ENCODE peak calls at places on chromosomes 12 and 14, in eight cellular contexts. One of them, this sample, is unnamed.

GRCh38 chr12:47164730-47165439 is 85.1 kb upstream of the AMIGO2 start:
- DNase-seq in pancreas: no peak
- DNase-seq in choroid plexus epithelial cell: peak; percentile 43
- DNase-seq in progenitor cell of endocrine pancreas: no peak
- DNase-seq in nephron progenitor cell: no peak
- DNase-seq in AG10803: peak; percentile 96
- DNase-seq in cardiac muscle cell: peak; percentile 37
- DNase-seq in psoas muscle: no peak
- DNase-seq in this sample: no peak

GRCh38 chr14:69275331-69275730 is 15.4 kb downstream of the GALNT16 start:
- DNase-seq in psoas muscle: no peak
- DNase-seq in nephron progenitor cell: no peak
- DNase-seq in cardiac muscle cell: no peak
- DNase-seq in progenitor cell of endocrine pancreas: no peak
- DNase-seq in choroid plexus epithelial cell: no peak
- DNase-seq in AG10803: no peak
- DNase-seq in pancreas: no peak
- DNase-seq in this sample: no peak

GRCh38 chr12:3317841-3318501 is 173.0 kb upstream of the PRMT8 start:
- DNase-seq in choroid plexus epithelial cell: no peak
- DNase-seq in cardiac muscle cell: no peak
- DNase-seq in psoas muscle: peak; percentile 44
- DNase-seq in pancreas: peak; percentile 26
- DNase-seq in nephron progenitor cell: no peak
- DNase-seq in AG10803: no peak
- DNase-seq in progenitor cell of endocrine pancreas: no peak
- DNase-seq in this sample: no peak

GRCh38 chr12:109609256-109609821 is 35.7 kb downstream of the MVK start:
- DNase-seq in psoas muscle: no peak
- DNase-seq in nephron progenitor cell: no peak
- DNase-seq in pancreas: no peak
- DNase-seq in progenitor cell of endocrine pancreas: no peak
- DNase-seq in choroid plexus epithelial cell: no peak
- DNase-seq in AG10803: no peak
- DNase-seq in cardiac muscle cell: no peak
- DNase-seq in this sample: no peak

GRCh38 chr14:64095620-64096019 is 198.6 kb downstream of the ESR2 start:
- DNase-seq in choroid plexus epithelial cell: peak; percentile 88
- DNase-seq in nephron progenitor cell: no peak
- DNase-seq in progenitor cell of endocrine pancreas: no peak
- DNase-seq in pancreas: no peak
- DNase-seq in AG10803: peak; percentile 87
- DNase-seq in cardiac muscle cell: peak; percentile 50
- DNase-seq in psoas muscle: no peak
- DNase-seq in this sample: no peak

GRCh38 chr12:41061189-41061588 is 126.9 kb upstream of the PDZRN4 start:
- DNase-seq in cardiac muscle cell: no peak
- DNase-seq in nephron progenitor cell: no peak
- DNase-seq in pancreas: no peak
- DNase-seq in AG10803: no peak
- DNase-seq in choroid plexus epithelial cell: no peak
- DNase-seq in progenitor cell of endocrine pancreas: no peak
- DNase-seq in psoas muscle: no peak
- DNase-seq in this sample: no peak

GRCh38 chr12:241266-241665 is 21.4 kb downstream of the SLC6A13 start:
- DNase-seq in nephron progenitor cell: no peak
- DNase-seq in choroid plexus epithelial cell: no peak
- DNase-seq in AG10803: no peak
- DNase-seq in cardiac muscle cell: no peak
- DNase-seq in psoas muscle: no peak
- DNase-seq in progenitor cell of endocrine pancreas: no peak
- DNase-seq in pancreas: no peak
- DNase-seq in this sample: no peak

GRCh38 chr14:103548463-103549351 is 13.8 kb downstream of the BAG5 start:
- DNase-seq in progenitor cell of endocrine pancreas: no peak
- DNase-seq in AG10803: no peak
- DNase-seq in nephron progenitor cell: no peak
- DNase-seq in choroid plexus epithelial cell: no peak
- DNase-seq in psoas muscle: no peak
- DNase-seq in cardiac muscle cell: no peak
- DNase-seq in pancreas: peak; percentile 78
- DNase-seq in this sample: no peak

GRCh38 chr12:121223283-121223946 is 13.5 kb downstream of the P2RX4 start:
- DNase-seq in psoas muscle: no peak
- DNase-seq in cardiac muscle cell: no peak
- DNase-seq in choroid plexus epithelial cell: peak; percentile 38
- DNase-seq in progenitor cell of endocrine pancreas: no peak
- DNase-seq in pancreas: peak; percentile 74
- DNase-seq in AG10803: no peak
- DNase-seq in nephron progenitor cell: no peak
- DNase-seq in this sample: no peak

GRCh38 chr12:64892561-64892960 is 68.1 kb downstream of the TBC1D30 start:
- DNase-seq in progenitor cell of endocrine pancreas: no peak
- DNase-seq in choroid plexus epithelial cell: no peak
- DNase-seq in psoas muscle: no peak
- DNase-seq in cardiac muscle cell: no peak
- DNase-seq in AG10803: no peak
- DNase-seq in pancreas: no peak
- DNase-seq in nephron progenitor cell: no peak
- DNase-seq in this sample: no peak

DNA sequence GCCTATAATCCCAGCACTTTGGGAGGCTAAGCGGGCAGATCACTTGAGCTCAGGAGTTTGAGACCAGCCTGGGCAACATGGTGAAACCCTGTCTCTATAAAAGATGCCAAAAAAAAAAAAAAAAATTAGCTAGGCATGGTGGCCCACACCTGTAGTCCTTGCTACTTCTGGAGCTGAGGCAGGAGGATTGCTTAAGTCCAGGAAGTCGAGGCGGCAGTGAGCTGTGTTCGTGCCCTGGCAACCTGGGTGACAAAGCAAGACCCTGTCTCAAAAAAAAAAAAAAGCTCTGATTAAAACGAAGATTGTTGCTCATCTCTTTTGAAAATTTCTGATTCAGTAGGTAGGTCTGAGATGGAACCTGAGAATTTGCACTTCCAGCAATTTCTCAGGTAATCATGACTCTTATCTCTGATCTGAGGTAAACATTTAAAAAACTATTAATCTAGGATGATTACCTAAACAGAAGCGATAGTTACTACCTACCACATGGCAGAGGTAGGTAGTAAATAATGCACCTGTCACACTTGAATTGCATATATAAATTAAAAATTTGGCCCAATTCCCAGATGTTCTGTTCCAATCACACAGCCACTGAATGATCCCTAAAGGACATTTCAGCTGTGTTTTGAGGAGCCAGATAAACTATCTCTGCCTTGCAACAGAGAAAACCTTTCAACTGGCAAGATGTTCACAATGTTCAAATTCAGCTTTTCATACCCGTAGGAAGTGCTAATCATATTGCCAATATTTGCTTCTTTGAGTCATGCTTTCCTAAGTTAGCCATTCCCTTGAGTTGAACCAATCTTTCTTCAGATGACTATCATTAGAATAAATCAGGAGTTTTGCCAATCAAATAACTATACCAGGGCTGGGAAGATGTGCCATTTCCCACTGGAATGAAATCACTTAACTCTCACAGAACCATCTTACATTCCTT is 4.2 kb upstream of the TEP1 start:
- DNase-seq in pancreas: no peak
- DNase-seq in choroid plexus epithelial cell: no peak
- DNase-seq in AG10803: no peak
- DNase-seq in cardiac muscle cell: no peak
- DNase-seq in nephron progenitor cell: no peak
- DNase-seq in psoas muscle: no peak
- DNase-seq in progenitor cell of endocrine pancreas: no peak
- DNase-seq in this sample: no peak
- TF ChIP-seq CTCF in pancreas: no peak
- TF ChIP-seq CTCF in choroid plexus epithelial cell: no peak
- TF ChIP-seq CTCF in AG10803: no peak
- TF ChIP-seq CTCF in cardiac muscle cell: no peak
- TF ChIP-seq CTCF in nephron progenitor cell: no peak
- TF ChIP-seq CTCF in psoas muscle: no peak
- TF ChIP-seq CTCF in progenitor cell of endocrine pancreas: no peak
- TF ChIP-seq CTCF in this sample: no peak

GRCh38 chr12:53481957-53482586 is 17.2 kb downstream of the MAP3K12 start:
- DNase-seq in choroid plexus epithelial cell: peak; percentile 67
- DNase-seq in AG10803: no peak
- DNase-seq in progenitor cell of endocrine pancreas: no peak
- DNase-seq in nephron progenitor cell: no peak
- DNase-seq in psoas muscle: no peak
- DNase-seq in cardiac muscle cell: peak; percentile 36
- DNase-seq in pancreas: no peak
- DNase-seq in this sample: no peak
- TF ChIP-seq CTCF in choroid plexus epithelial cell: peak; percentile 47
- TF ChIP-seq CTCF in AG10803: peak; percentile 27
- TF ChIP-seq CTCF in progenitor cell of endocrine pancreas: peak; percentile 32
- TF ChIP-seq CTCF in nephron progenitor cell: peak; percentile 9
- TF ChIP-seq CTCF in psoas muscle: peak; percentile 10
- TF ChIP-seq CTCF in cardiac muscle cell: peak; percentile 29
- TF ChIP-seq CTCF in pancreas: no peak
- TF ChIP-seq CTCF in this sample: peak; percentile 22

DNA sequence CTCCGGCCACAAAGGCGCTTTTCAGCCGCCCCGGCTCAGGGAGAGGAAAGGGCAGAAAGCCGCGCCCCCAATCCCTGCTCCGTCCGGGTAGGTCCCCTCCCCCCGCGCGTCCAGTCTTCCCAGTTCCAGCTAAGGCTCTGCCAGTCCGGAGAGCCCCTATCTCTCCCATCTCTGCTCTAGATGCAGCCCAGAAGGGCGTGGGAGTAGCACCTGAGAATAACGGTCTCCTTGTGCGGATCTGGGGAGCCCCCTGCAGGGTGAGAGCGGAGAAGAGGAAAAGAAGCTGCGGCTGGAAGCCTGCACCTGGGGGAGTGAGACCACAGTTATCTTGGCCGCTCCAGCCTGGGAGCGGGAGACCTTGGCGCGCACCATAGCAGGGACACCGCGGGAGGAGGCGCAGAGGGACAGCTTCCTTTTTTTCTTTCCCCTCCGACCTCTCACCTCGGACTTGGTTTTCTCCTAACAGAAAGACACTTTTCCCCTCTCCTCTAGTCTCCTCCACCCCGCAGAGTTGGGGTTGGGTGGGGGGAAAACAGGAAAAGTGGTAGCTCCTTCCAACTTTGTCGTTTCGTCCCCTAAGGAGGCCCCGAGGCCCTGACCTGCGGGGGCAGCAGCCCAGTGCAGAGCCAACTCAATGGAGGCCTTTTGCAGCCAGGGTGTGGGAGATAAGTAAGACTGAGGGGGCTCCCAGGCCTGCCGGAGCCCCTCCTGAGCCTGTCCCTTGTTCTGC is 2.4 kb downstream of the DHH start:
- DNase-seq in psoas muscle: no peak
- DNase-seq in progenitor cell of endocrine pancreas: peak; percentile 35
- DNase-seq in AG10803: no peak
- DNase-seq in choroid plexus epithelial cell: peak; percentile 43
- DNase-seq in pancreas: peak; percentile 69
- DNase-seq in cardiac muscle cell: peak; percentile 66
- DNase-seq in nephron progenitor cell: peak; percentile 65
- DNase-seq in this sample: peak; percentile 64
- TF ChIP-seq CTCF in psoas muscle: no peak
- TF ChIP-seq CTCF in progenitor cell of endocrine pancreas: peak; percentile 55
- TF ChIP-seq CTCF in AG10803: peak; percentile 44
- TF ChIP-seq CTCF in choroid plexus epithelial cell: peak; percentile 65
- TF ChIP-seq CTCF in pancreas: no peak
- TF ChIP-seq CTCF in cardiac muscle cell: peak; percentile 66
- TF ChIP-seq CTCF in nephron progenitor cell: peak; percentile 41
- TF ChIP-seq CTCF in this sample: peak; percentile 14

DNA sequence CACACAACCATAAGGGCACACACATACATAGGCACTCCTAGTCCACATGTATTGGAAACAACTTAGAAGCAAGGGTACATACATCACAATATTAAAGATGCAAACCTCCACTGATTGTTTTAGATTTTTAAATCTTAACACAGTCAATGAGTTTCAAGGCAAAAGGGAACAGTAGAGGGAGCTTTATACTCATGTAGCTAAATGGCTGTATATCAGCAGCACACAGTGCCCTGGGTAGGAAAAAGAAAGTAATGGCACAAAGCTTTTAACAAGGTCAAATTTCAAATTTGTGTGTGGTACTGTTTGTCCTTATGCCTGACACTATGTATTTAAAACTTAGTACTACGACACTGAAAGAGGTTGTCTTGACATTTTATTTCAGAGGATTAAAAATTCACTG is 262.0 kb downstream of the MED13L start:
- DNase-seq in pancreas: no peak
- DNase-seq in psoas muscle: no peak
- DNase-seq in cardiac muscle cell: peak; percentile 75
- DNase-seq in AG10803: peak; percentile 63
- DNase-seq in nephron progenitor cell: no peak
- DNase-seq in progenitor cell of endocrine pancreas: no peak
- DNase-seq in choroid plexus epithelial cell: peak; percentile 85
- DNase-seq in this sample: no peak
- TF ChIP-seq CTCF in pancreas: no peak
- TF ChIP-seq CTCF in psoas muscle: peak; percentile 56
- TF ChIP-seq CTCF in cardiac muscle cell: peak; percentile 65
- TF ChIP-seq CTCF in AG10803: peak; percentile 71
- TF ChIP-seq CTCF in nephron progenitor cell: no peak
- TF ChIP-seq CTCF in progenitor cell of endocrine pancreas: peak; percentile 47
- TF ChIP-seq CTCF in choroid plexus epithelial cell: peak; percentile 74
- TF ChIP-seq CTCF in this sample: no peak

This sample was measured in endothelial cell.